ENCODE peak calls at places on chromosomes 6 and 20, in six cellular contexts. H is DND-41, Z is upper lobe of right lung, L is neural crest cell, U is RWPE1, Q is neural progenitor cell. B is an unnamed sample.

GRCh38 chr20:44642203-44643153 is 9.0 kb downstream of the ADA start:
- DNase-seq in H (no peak), Z (peak; percentile 72), L (no peak), U (peak; percentile 84), Q (peak; percentile 29), B (no peak)

GRCh38 chr20:56506103-56506502 is 18.4 kb upstream of the FAM209A start:
- DNase-seq in H (no peak), Z (no peak), L (no peak), U (no peak), Q (no peak), B (no peak)

GRCh38 chr6:155195903-155196302 is 67.9 kb upstream of the CLDN20 start:
- DNase-seq in H (no peak), Z (no peak), L (no peak), U (no peak), Q (no peak), B (no peak)

GRCh38 chr6:76026101-76026500 is 46.4 kb downstream of the IMPG1 start:
- DNase-seq in H (peak; percentile 37), Z (no peak), L (no peak), U (no peak), Q (peak; percentile 45), B (no peak)

GRCh38 chr6:81451787-81452186 is 300.7 kb downstream of the TENT5A start:
- DNase-seq in H (no peak), Z (no peak), L (no peak), U (peak; percentile 39), Q (no peak), B (no peak)

GRCh38 chr20:15220778-15221565 is 883.6 kb upstream of the FLRT3 start:
- DNase-seq in H (no peak), Z (no peak), L (no peak), U (peak; percentile 50), Q (peak; percentile 6), B (no peak)

GRCh38 chr6:157186785-157187181 is 136.5 kb downstream of the TMEM242 start:
- DNase-seq in H (no peak), Z (no peak), L (no peak), U (no peak), Q (no peak), B (no peak)

GRCh38 chr20:13338999-13339411 is 117.9 kb downstream of the ISM1 start:
- DNase-seq in H (no peak), Z (no peak), L (no peak), U (no peak), Q (no peak), B (no peak)

GRCh38 chr6:39760246-39760952 is 31.8 kb upstream of the DAAM2 start:
- DNase-seq in H (no peak), Z (no peak), L (no peak), U (no peak), Q (no peak), B (no peak)

GRCh38 chr6:77173472-77174074 is 289.7 kb downstream of the HTR1B start:
- DNase-seq in H (no peak), Z (no peak), L (no peak), U (no peak), Q (peak; percentile 55), B (no peak)

GRCh38 chr6:47372318-47372717 is 62.6 kb upstream of the TNFRSF21 start:
- DNase-seq in H (no peak), Z (no peak), L (no peak), U (no peak), Q (no peak), B (no peak)

GRCh38 chr6:84271086-84271716 is 43.8 kb upstream of the CEP162 start:
- DNase-seq in H (no peak), Z (no peak), L (no peak), U (no peak), Q (no peak), B (no peak)

GRCh38 chr6:148508401-148509151 is 165.9 kb downstream of the SASH1 start:
- DNase-seq in H (no peak), Z (no peak), L (no peak), U (no peak), Q (peak; percentile 84), B (no peak)

GRCh38 chr6:43924222-43924702 is 154.3 kb downstream of the VEGFA start:
- DNase-seq in H (peak; percentile 92), Z (peak; percentile 73), L (no peak), U (no peak), Q (no peak), B (no peak)

GRCh38 chr6:42066156-42066555 is 15.8 kb downstream of the TAF8 start:
- DNase-seq in H (no peak), Z (no peak), L (no peak), U (no peak), Q (no peak), B (no peak)

GRCh38 chr6:36954262-36954931 is at the start of gene PI16:
- DNase-seq in H (no peak), Z (peak; percentile 38), L (no peak), U (no peak), Q (no peak), B (no peak)

GRCh38 chr6:3534599-3534998 is 77.7 kb upstream of the SLC22A23 start:
- DNase-seq in H (no peak), Z (no peak), L (no peak), U (no peak), Q (no peak), B (no peak)

GRCh38 chr6:43784049-43784855 is 14.2 kb downstream of the VEGFA start:
- DNase-seq in H (no peak), Z (no peak), L (no peak), U (no peak), Q (no peak), B (no peak)

GRCh38 chr20:49995586-49995985 is 12.8 kb downstream of the SNAI1 start:
- DNase-seq in H (no peak), Z (no peak), L (no peak), U (no peak), Q (no peak), B (no peak)

GRCh38 chr20:41145821-41146620 is 8.7 kb downstream of the PLCG1 start:
- DNase-seq in H (no peak), Z (peak; percentile 73), L (no peak), U (no peak), Q (no peak), B (no peak)

GRCh38 chr20:53195882-53196610 is 223.9 kb downstream of the TSHZ2 start:
- DNase-seq in H (no peak), Z (no peak), L (no peak), U (no peak), Q (no peak), B (no peak)

GRCh38 chr6:30541515-30542403 is 14.5 kb downstream of the GNL1 start:
- DNase-seq in H (peak; percentile 80), Z (peak; percentile 84), L (peak; percentile 74), U (peak; percentile 62), Q (peak; percentile 85), B (peak; percentile 56)

GRCh38 chr6:134165827-134166226 is 113.4 kb upstream of the SLC2A12 start:
- DNase-seq in H (no peak), Z (no peak), L (no peak), U (no peak), Q (no peak), B (no peak)

GRCh38 chr6:98821739-98822405 is 12.5 kb upstream of the POU3F2 start:
- DNase-seq in H (no peak), Z (no peak), L (no peak), U (no peak), Q (no peak), B (no peak)

GRCh38 chr6:7566617-7567173 is 23.3 kb upstream of the SNRNP48 start:
- DNase-seq in H (no peak), Z (no peak), L (no peak), U (no peak), Q (no peak), B (no peak)

GRCh38 chr6:119720160-119720559 is 370.6 kb upstream of the MAN1A1 start:
- DNase-seq in H (no peak), Z (no peak), L (no peak), U (no peak), Q (no peak), B (no peak)
- TF ChIP-seq CTCF in H (peak; percentile 28), Z (no peak), L (peak; percentile 42), U (no peak), Q (peak; percentile 34), B (no peak)

DNA sequence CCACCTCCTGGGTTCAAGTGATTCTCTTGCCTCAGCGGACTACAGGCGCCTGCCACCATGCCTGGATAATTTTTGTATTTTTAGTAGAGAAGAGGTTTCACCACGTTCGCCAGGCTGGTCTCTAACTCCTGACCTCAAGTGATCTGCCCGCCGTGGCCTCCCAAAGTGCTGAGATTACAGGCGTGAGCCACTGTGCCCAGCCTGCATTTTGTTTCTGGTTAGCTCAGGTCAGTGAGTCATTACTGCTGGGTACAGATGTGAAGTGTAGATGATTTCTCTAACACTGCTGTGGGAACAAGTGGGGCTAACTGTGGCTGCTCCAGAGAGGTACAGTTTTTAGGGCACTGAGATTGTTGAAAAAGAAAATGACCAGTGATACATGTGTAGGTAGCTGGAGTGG is 188.6 kb downstream of the PRL start:
- DNase-seq in H (no peak), Z (no peak), L (no peak), U (no peak), Q (no peak), B (no peak)
- TF ChIP-seq CTCF in H (no peak), Z (no peak), L (no peak), U (no peak), Q (no peak), B (no peak)

GRCh38 chr6:5112065-5112799 is 27.1 kb downstream of the PPP1R3G start:
- DNase-seq in H (no peak), Z (no peak), L (no peak), U (peak; percentile 62), Q (no peak), B (no peak)

GRCh38 chr6:5111626-5112025 is 26.5 kb downstream of the PPP1R3G start:
- DNase-seq in H (no peak), Z (no peak), L (no peak), U (no peak), Q (no peak), B (no peak)

GRCh38 chr6:5116243-5116991 is 31.3 kb downstream of the PPP1R3G start:
- DNase-seq in H (no peak), Z (no peak), L (no peak), U (no peak), Q (no peak), B (no peak)

GRCh38 chr6:5113096-5113495 is 28.0 kb downstream of the PPP1R3G start:
- DNase-seq in H (no peak), Z (no peak), L (no peak), U (no peak), Q (no peak), B (no peak)

GRCh38 chr6:5115168-5115567 is 30.0 kb downstream of the PPP1R3G start:
- DNase-seq in H (no peak), Z (no peak), L (no peak), U (no peak), Q (no peak), B (no peak)
- TF ChIP-seq CTCF in H (no peak), Z (peak; percentile 22), L (peak; percentile 35), U (no peak), Q (peak; percentile 15), B (no peak)

DNA sequence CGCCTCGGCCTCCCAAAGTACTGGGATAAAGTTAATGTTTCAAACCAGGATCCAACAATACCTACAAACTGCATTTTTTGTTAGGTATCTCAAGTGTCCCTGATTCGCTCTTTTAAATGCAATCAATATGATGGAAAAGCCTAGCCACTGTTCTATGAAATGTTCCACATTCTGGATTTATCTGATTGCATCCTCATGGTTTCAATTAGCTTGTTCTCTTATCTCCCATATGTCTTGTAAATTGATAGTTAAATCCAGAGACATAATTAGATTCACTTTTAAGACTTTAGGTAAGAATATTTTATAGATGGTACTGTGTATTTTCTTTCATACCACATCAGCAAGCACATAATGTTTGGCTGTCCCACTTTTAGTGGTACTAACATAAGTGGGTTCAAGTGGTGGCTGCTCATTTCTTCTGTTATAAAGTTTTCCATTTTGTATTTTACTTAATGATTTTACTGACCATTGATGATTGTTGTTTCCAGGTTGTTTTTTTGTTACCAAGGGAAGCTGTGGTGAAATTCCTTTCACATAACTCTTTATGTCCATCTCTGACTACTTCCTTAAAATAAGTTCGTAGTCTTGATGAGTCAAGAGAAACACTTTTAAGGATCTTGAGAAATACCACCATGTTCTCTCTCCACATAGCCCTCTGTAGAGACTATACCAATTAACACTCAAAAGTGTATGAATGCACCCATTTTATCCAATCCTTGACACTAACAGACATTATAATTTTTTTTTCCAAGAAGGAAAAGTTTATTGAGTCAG is 40.5 kb downstream of the RNGTT start:
- DNase-seq in H (no peak), Z (no peak), L (no peak), U (no peak), Q (no peak), B (no peak)
- TF ChIP-seq CTCF in H (no peak), Z (no peak), L (no peak), U (no peak), Q (no peak), B (no peak)